ENCODE peak calls at places on chromosomes 2 and 18, in nine cellular contexts. One of them, this sample, is unnamed. For H3K4me1 and H3K36me3, the result is how much of the 10 kb centered on the place peaks cover.

GRCh38 chr2:133566967-133567645 is 1.2 kb downstream of the NCKAP5 start:
- DNase-seq in ovary: no peak
- DNase-seq in K562: no peak
- DNase-seq in IMR-90: peak
- DNase-seq in endothelial cell of umbilical vein: peak
- DNase-seq in H1: no peak
- DNase-seq in spleen: no peak
- DNase-seq in Peyer's patch: peak
- DNase-seq in transverse colon: peak
- DNase-seq in this sample: peak

GRCh38 chr2:108909275-108909823 is 79.7 kb downstream of the EDAR start:
- DNase-seq in ovary: no peak
- DNase-seq in K562: no peak
- DNase-seq in IMR-90: no peak
- DNase-seq in endothelial cell of umbilical vein: no peak
- DNase-seq in H1: peak
- DNase-seq in spleen: peak
- DNase-seq in Peyer's patch: peak
- DNase-seq in transverse colon: no peak
- DNase-seq in this sample: no peak

GRCh38 chr2:98114643-98115355 is 27.8 kb downstream of the VWA3B start:
- DNase-seq in ovary: no peak
- DNase-seq in K562: no peak
- DNase-seq in IMR-90: no peak
- DNase-seq in endothelial cell of umbilical vein: no peak
- DNase-seq in H1: no peak
- DNase-seq in spleen: no peak
- DNase-seq in Peyer's patch: no peak
- DNase-seq in transverse colon: peak
- DNase-seq in this sample: no peak

GRCh38 chr2:10249798-10250197 is 52.9 kb upstream of the HPCAL1 start:
- DNase-seq in ovary: no peak
- DNase-seq in K562: no peak
- DNase-seq in IMR-90: no peak
- DNase-seq in endothelial cell of umbilical vein: no peak
- DNase-seq in H1: no peak
- DNase-seq in spleen: no peak
- DNase-seq in Peyer's patch: no peak
- DNase-seq in transverse colon: no peak
- DNase-seq in this sample: no peak

GRCh38 chr2:83233284-83233683 is 1225.8 kb downstream of the SUCLG1 start:
- DNase-seq in ovary: no peak
- DNase-seq in K562: no peak
- DNase-seq in IMR-90: no peak
- DNase-seq in endothelial cell of umbilical vein: no peak
- DNase-seq in H1: no peak
- DNase-seq in spleen: no peak
- DNase-seq in Peyer's patch: no peak
- DNase-seq in transverse colon: no peak
- DNase-seq in this sample: no peak

GRCh38 chr2:31317387-31317786 is 83.4 kb downstream of the EHD3 start:
- DNase-seq in ovary: no peak
- DNase-seq in K562: no peak
- DNase-seq in IMR-90: no peak
- DNase-seq in endothelial cell of umbilical vein: no peak
- DNase-seq in H1: no peak
- DNase-seq in spleen: no peak
- DNase-seq in Peyer's patch: no peak
- DNase-seq in transverse colon: no peak
- DNase-seq in this sample: no peak

GRCh38 chr2:113219889-113220641 is 46.3 kb downstream of the PSD4 start:
- DNase-seq in ovary: no peak
- DNase-seq in K562: peak
- DNase-seq in IMR-90: peak
- DNase-seq in endothelial cell of umbilical vein: no peak
- DNase-seq in H1: no peak
- DNase-seq in spleen: no peak
- DNase-seq in Peyer's patch: peak
- DNase-seq in transverse colon: peak
- DNase-seq in this sample: peak

GRCh38 chr18:63730788-63731187 is 28.0 kb downstream of the SERPINB11 start:
- DNase-seq in ovary: no peak
- DNase-seq in K562: no peak
- DNase-seq in IMR-90: no peak
- DNase-seq in endothelial cell of umbilical vein: no peak
- DNase-seq in H1: no peak
- DNase-seq in spleen: no peak
- DNase-seq in Peyer's patch: no peak
- DNase-seq in transverse colon: no peak
- DNase-seq in this sample: no peak

GRCh38 chr2:26591619-26592505 is 49.3 kb downstream of the CIB4 start:
- DNase-seq in ovary: no peak
- DNase-seq in K562: no peak
- DNase-seq in IMR-90: no peak
- DNase-seq in endothelial cell of umbilical vein: no peak
- DNase-seq in H1: peak
- DNase-seq in spleen: peak
- DNase-seq in Peyer's patch: peak
- DNase-seq in transverse colon: no peak
- DNase-seq in this sample: no peak

GRCh38 chr2:46434851-46435273 is 44.5 kb upstream of the TMEM247 start:
- DNase-seq in ovary: no peak
- DNase-seq in K562: no peak
- DNase-seq in IMR-90: peak
- DNase-seq in endothelial cell of umbilical vein: no peak
- DNase-seq in H1: no peak
- DNase-seq in spleen: no peak
- DNase-seq in Peyer's patch: no peak
- DNase-seq in transverse colon: no peak
- DNase-seq in this sample: no peak

GRCh38 chr2:180412224-180412623 is 405.1 kb upstream of the CWC22 start:
- DNase-seq in ovary: no peak
- DNase-seq in K562: no peak
- DNase-seq in IMR-90: no peak
- DNase-seq in endothelial cell of umbilical vein: peak
- DNase-seq in H1: no peak
- DNase-seq in spleen: no peak
- DNase-seq in Peyer's patch: no peak
- DNase-seq in transverse colon: no peak
- DNase-seq in this sample: no peak

GRCh38 chr18:79574938-79575525 is 104.6 kb upstream of the CTDP1 start:
- DNase-seq in ovary: no peak
- DNase-seq in K562: no peak
- DNase-seq in IMR-90: no peak
- DNase-seq in endothelial cell of umbilical vein: no peak
- DNase-seq in H1: peak
- DNase-seq in spleen: peak
- DNase-seq in Peyer's patch: peak
- DNase-seq in transverse colon: peak
- DNase-seq in this sample: no peak

DNA sequence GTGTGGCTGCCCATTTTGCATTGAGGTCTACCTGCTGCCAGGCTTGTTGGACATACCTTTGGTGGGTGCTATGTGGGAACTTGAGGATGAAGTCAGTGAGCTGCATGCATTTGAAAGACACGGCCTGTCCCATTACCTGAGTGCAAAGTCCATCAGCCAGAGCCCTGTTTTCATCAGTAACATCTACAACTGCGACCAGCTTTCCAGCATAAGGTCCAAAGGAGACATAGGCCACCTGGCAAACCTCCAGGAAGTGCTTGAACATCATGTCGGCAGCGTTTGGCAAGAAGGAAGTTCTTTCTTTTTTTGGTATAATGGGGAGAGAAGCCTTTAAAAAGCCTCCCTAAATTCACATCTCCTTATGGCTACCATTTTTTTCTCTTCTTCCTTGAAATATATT is 143.1 kb downstream of the FAM161A start:
- DNase-seq in ovary: no peak
- DNase-seq in K562: no peak
- DNase-seq in IMR-90: no peak
- DNase-seq in endothelial cell of umbilical vein: no peak
- DNase-seq in H1: peak
- DNase-seq in spleen: no peak
- DNase-seq in Peyer's patch: peak
- DNase-seq in transverse colon: peak
- DNase-seq in this sample: no peak
- TF ChIP-seq POLR2A in ovary: no peak
- TF ChIP-seq POLR2A in K562: no peak
- TF ChIP-seq POLR2A in IMR-90: no peak
- TF ChIP-seq POLR2A in endothelial cell of umbilical vein: no peak
- TF ChIP-seq POLR2A in H1: no peak
- TF ChIP-seq POLR2A in spleen: no peak
- TF ChIP-seq POLR2A in Peyer's patch: no peak
- TF ChIP-seq POLR2A in transverse colon: no peak
- TF ChIP-seq POLR2A in this sample: no peak

GRCh38 chr2:215418064-215418963 is 17.6 kb downstream of the FN1 start:
- DNase-seq in ovary: no peak
- DNase-seq in K562: no peak
- DNase-seq in IMR-90: no peak
- DNase-seq in endothelial cell of umbilical vein: no peak
- DNase-seq in H1: no peak
- DNase-seq in spleen: no peak
- DNase-seq in Peyer's patch: no peak
- DNase-seq in transverse colon: no peak
- DNase-seq in this sample: no peak

GRCh38 chr2:215421859-215422461 is 13.9 kb downstream of the FN1 start:
- DNase-seq in ovary: no peak
- DNase-seq in K562: peak
- DNase-seq in IMR-90: no peak
- DNase-seq in endothelial cell of umbilical vein: peak
- DNase-seq in H1: no peak
- DNase-seq in spleen: no peak
- DNase-seq in Peyer's patch: no peak
- DNase-seq in transverse colon: no peak
- DNase-seq in this sample: no peak

GRCh38 chr2:215420471-215420935 is 15.4 kb downstream of the FN1 start:
- DNase-seq in ovary: no peak
- DNase-seq in K562: no peak
- DNase-seq in IMR-90: no peak
- DNase-seq in endothelial cell of umbilical vein: peak
- DNase-seq in H1: no peak
- DNase-seq in spleen: no peak
- DNase-seq in Peyer's patch: no peak
- DNase-seq in transverse colon: no peak
- DNase-seq in this sample: no peak

GRCh38 chr2:215419113-215419512 is 16.8 kb downstream of the FN1 start:
- DNase-seq in ovary: no peak
- DNase-seq in K562: no peak
- DNase-seq in IMR-90: no peak
- DNase-seq in endothelial cell of umbilical vein: no peak
- DNase-seq in H1: no peak
- DNase-seq in spleen: no peak
- DNase-seq in Peyer's patch: no peak
- DNase-seq in transverse colon: no peak
- DNase-seq in this sample: no peak

DNA sequence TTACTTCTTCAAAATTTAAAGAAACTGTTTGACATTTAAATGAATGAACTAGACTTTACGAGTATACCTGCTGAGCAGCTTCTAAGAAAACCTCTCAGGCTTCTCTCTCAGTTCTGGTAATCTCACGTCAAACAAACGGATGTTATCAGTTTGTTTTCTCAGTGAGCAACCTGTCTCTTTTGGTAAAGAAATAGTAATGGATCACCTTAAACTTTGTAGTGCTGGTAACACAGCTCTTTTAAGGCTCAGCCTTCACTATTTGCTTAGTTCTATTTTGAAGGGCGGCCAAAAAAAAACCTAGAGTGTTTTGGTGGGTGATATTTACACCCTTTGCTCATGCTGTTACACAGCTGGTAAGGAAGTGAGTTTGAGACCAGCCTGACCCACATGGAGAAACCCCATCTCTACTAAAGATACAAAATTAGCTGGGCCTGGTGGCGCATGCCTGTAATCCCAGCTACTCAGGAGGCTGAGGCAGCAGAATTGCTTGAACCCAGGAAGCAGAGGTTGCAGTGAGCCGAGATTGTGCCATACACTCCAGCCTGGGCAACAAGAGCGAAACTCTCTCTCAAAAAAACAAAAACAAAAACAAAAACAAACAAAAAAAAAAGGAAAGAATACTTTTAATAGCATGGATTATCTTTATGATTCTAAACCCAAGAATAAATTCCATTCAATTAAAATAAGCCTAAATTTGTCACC is 15.9 kb downstream of the FN1 start:
- DNase-seq in ovary: no peak
- DNase-seq in K562: no peak
- DNase-seq in IMR-90: no peak
- DNase-seq in endothelial cell of umbilical vein: no peak
- DNase-seq in H1: no peak
- DNase-seq in spleen: no peak
- DNase-seq in Peyer's patch: no peak
- DNase-seq in transverse colon: no peak
- DNase-seq in this sample: no peak
- H3K4me1 ChIP-seq in ovary: under half
- H3K4me1 ChIP-seq in K562: under half
- H3K4me1 ChIP-seq in IMR-90: under half
- H3K4me1 ChIP-seq in endothelial cell of umbilical vein: half or more
- H3K4me1 ChIP-seq in H1: under half
- H3K4me1 ChIP-seq in spleen: under half
- H3K4me1 ChIP-seq in Peyer's patch: under half
- H3K4me1 ChIP-seq in transverse colon: under half
- H3K4me1 ChIP-seq in this sample: under half

GRCh38 chr18:74411475-74411874 is 45.6 kb downstream of the DIPK1C start:
- DNase-seq in ovary: no peak
- DNase-seq in K562: no peak
- DNase-seq in IMR-90: no peak
- DNase-seq in endothelial cell of umbilical vein: no peak
- DNase-seq in H1: no peak
- DNase-seq in spleen: no peak
- DNase-seq in Peyer's patch: peak
- DNase-seq in transverse colon: no peak
- DNase-seq in this sample: no peak
- H3K36me3 ChIP-seq in ovary: under half
- H3K36me3 ChIP-seq in K562: under half
- H3K36me3 ChIP-seq in IMR-90: under half
- H3K36me3 ChIP-seq in endothelial cell of umbilical vein: under half
- H3K36me3 ChIP-seq in H1: under half
- H3K36me3 ChIP-seq in spleen: under half
- H3K36me3 ChIP-seq in Peyer's patch: under half
- H3K36me3 ChIP-seq in transverse colon: under half
- H3K36me3 ChIP-seq in this sample: under half

DNA sequence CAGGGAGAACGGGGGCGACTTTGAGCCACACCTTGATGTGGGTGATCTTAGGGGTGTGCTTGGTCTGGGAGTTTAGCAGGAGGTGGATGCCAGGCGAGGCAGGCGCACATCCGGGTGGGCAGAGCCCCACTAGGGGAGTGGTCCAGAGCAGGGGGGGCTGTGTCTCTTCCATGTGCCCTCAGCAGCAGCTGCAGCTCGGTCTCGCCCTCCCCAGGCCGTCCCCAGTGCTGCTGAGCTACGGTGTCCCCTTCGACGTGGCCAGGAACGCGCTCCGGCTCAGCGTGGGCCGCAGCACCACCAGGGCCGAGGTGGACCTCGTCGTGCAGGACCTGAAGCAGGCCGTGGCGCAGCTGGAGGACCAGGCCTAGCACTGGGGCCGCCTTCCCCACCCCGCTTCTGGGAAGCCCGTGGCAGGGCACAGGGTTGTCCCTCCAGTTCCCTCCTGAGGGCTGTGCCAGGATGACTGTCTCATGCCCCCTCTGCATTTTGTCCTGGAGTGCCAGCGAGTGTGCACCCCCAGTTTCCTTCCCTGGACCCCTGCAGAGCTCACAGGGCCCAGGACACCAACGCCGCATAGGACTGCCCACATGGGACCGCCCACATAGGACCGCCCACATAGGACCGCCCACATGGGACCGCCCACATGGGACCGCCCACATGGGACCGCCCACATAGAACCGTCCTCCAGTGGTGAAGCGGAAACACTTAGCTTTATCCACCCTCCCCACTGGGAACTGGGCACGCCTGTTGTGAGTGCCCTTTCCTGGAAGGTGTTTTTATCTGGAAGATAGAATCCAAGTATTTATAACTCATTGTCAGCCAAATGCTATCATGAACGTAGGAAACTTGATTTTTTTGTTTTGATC is 1.9 kb upstream of the ESPNL start:
- DNase-seq in ovary: peak
- DNase-seq in K562: peak
- DNase-seq in IMR-90: no peak
- DNase-seq in endothelial cell of umbilical vein: peak
- DNase-seq in H1: peak
- DNase-seq in spleen: no peak
- DNase-seq in Peyer's patch: peak
- DNase-seq in transverse colon: peak
- DNase-seq in this sample: no peak
- TF ChIP-seq POLR2A in ovary: no peak
- TF ChIP-seq POLR2A in K562: no peak
- TF ChIP-seq POLR2A in IMR-90: no peak
- TF ChIP-seq POLR2A in endothelial cell of umbilical vein: peak
- TF ChIP-seq POLR2A in H1: peak
- TF ChIP-seq POLR2A in spleen: no peak
- TF ChIP-seq POLR2A in Peyer's patch: peak
- TF ChIP-seq POLR2A in transverse colon: peak
- TF ChIP-seq POLR2A in this sample: no peak